ENCODE peak calls at places on chromosomes 5 and 9, in seven cellular contexts. L, Y, M, E, P, X and R are unnamed samples. For H3K27me3, the result is how much of the 10 kb centered on the place peaks cover.

GRCh38 chr9:98532574-98532973 is 176.2 kb downstream of the GABBR2 start:
- DNase-seq in L (no peak), Y (no peak), M (no peak), E (peak), P (peak), X (no peak), R (no peak)

GRCh38 chr9:126411948-126412284 is 85.3 kb downstream of the MVB12B start:
- DNase-seq in L (no peak), Y (no peak), M (no peak), E (no peak), P (no peak), X (no peak), R (no peak)

GRCh38 chr5:135434591-135435466 is 12.3 kb downstream of the DCANP1 start:
- DNase-seq in L (no peak), Y (no peak), M (no peak), E (peak), P (peak), X (no peak), R (no peak)

GRCh38 chr9:77457916-77458592 is 190.1 kb downstream of the GNA14 start:
- DNase-seq in L (peak), Y (peak), M (peak), E (peak), P (peak), X (peak), R (no peak)

GRCh38 chr9:79670269-79670961 is 98.7 kb downstream of the TLE4 start:
- DNase-seq in L (no peak), Y (no peak), M (no peak), E (peak), P (peak), X (no peak), R (no peak)

GRCh38 chr5:87754009-87754757 is 341.5 kb upstream of the CCNH start:
- DNase-seq in L (no peak), Y (no peak), M (no peak), E (no peak), P (no peak), X (no peak), R (no peak)

GRCh38 chr5:179803651-179804598 is 2.7 kb downstream of the MGAT4B start:
- DNase-seq in L (no peak), Y (no peak), M (peak), E (peak), P (peak), X (no peak), R (no peak)

GRCh38 chr5:153629027-153629426 is 138.6 kb downstream of the GRIA1 start:
- DNase-seq in L (no peak), Y (peak), M (peak), E (peak), P (peak), X (peak), R (peak)

GRCh38 chr5:80238778-80239679 is 16.8 kb downstream of the SERINC5 start:
- DNase-seq in L (no peak), Y (peak), M (no peak), E (peak), P (peak), X (peak), R (no peak)

GRCh38 chr5:40570408-40571129 is 109.1 kb upstream of the PTGER4 start:
- DNase-seq in L (no peak), Y (no peak), M (no peak), E (peak), P (peak), X (no peak), R (peak)

GRCh38 chr9:114303977-114304376 is 18.9 kb upstream of the ORM1 start:
- DNase-seq in L (no peak), Y (no peak), M (peak), E (no peak), P (no peak), X (no peak), R (no peak)

GRCh38 chr5:126624534-126624933 is 23.8 kb downstream of the PHAX start:
- DNase-seq in L (no peak), Y (no peak), M (no peak), E (peak), P (peak), X (no peak), R (peak)

GRCh38 chr5:14102666-14103065 is 40.5 kb upstream of the TRIO start:
- DNase-seq in L (no peak), Y (no peak), M (no peak), E (peak), P (no peak), X (no peak), R (no peak)

GRCh38 chr9:14341437-14342133 is 27.6 kb upstream of the NFIB start:
- DNase-seq in L (no peak), Y (no peak), M (no peak), E (no peak), P (no peak), X (no peak), R (no peak)

GRCh38 chr9:19230356-19231125 is at the start of gene DENND4C:
- DNase-seq in L (peak), Y (peak), M (peak), E (peak), P (peak), X (peak), R (peak)

GRCh38 chr9:109231593-109231992 is 64.5 kb upstream of the FRRS1L start:
- DNase-seq in L (no peak), Y (no peak), M (no peak), E (no peak), P (no peak), X (no peak), R (no peak)

GRCh38 chr9:109230277-109230676 is 63.2 kb upstream of the FRRS1L start:
- DNase-seq in L (no peak), Y (no peak), M (no peak), E (no peak), P (no peak), X (no peak), R (no peak)

GRCh38 chr9:109228093-109228642 is 61.1 kb upstream of the FRRS1L start:
- DNase-seq in L (no peak), Y (no peak), M (no peak), E (no peak), P (no peak), X (no peak), R (no peak)

GRCh38 chr9:109229682-109230081 is 62.6 kb upstream of the FRRS1L start:
- DNase-seq in L (no peak), Y (no peak), M (no peak), E (no peak), P (no peak), X (peak), R (no peak)

GRCh38 chr9:109232449-109232848 is 65.4 kb upstream of the FRRS1L start:
- DNase-seq in L (no peak), Y (no peak), M (no peak), E (peak), P (peak), X (no peak), R (no peak)
- H3K4me3 ChIP-seq in L (no peak), Y (no peak), M (no peak), E (peak), P (no peak), X (no peak), R (no peak)

DNA sequence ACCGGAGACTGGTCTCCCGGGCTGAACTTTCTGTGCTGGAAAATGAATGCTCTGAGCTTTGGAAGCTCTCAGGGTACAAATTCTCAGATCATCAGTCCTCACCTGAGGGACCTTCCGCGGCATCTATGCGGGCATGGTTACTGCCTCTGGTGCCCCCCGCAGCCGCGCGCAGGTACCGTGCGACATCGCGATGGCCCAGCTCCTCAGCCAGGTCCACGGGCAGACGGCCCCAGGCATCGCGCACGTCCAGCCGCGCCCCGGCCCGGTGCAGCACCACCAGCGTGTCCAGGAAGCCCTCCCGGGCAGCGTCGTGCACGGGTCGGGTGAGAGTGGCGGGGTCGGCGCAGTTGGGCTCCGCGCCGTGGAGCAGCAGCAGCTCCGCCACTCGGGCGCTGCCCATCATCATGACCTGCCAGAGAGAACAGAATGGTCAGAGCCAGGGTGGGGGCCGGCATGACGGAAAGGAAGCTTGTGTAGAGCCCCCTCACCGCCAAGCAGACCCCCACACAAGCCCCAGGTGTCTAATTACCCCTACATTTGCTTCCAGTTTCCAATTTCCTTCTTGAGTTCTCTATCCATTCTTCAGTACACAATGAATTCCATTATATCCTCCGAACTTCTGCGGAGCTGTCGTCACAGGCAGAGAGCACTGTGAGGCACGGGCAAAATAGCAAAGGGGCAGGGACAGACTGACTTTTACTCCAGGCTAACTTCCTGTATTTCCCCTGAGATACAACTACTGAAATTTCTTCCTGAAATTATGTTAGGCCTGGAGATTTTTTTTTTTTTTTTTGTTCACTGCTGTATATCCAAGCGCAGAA is 23.2 kb downstream of the CDKN2A start:
- DNase-seq in L (no peak), Y (no peak), M (peak), E (peak), P (no peak), X (no peak), R (no peak)
- H3K27me3 ChIP-seq in L (half or more), Y (half or more), M (half or more), E (half or more), P (half or more), X (half or more), R (half or more)

DNA sequence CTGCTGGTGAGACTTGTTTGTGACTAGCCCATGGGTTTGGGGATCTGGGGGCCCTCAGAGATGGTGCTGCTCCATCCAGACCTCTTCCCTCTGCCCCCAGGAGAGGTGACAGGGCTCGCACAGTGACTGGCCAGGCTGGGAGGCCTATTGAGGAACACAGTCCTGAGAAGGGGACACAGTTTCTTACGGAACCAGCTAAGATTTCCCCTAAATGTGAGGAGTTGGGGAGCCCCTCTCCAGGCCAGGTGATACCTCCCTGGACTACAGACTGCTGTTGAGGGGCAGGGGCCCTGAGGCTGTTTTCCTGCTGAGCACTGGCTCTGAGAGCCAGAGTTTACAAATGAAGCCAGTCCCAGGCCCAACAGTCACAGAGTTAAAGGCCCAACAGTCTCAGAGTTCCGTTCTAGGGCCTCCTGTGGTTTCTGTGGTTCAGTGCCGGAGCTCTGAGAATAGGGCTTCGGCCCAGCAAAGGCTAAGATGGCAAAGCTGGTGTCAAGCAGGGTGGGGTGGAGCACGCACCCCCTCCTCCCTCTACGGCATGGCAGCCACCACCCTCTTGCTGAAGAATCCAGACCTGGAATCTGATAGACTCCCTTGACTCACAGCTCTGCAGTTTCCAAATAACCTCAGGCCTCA is 1.1 kb upstream of the SEMA4D start:
- DNase-seq in L (no peak), Y (no peak), M (no peak), E (no peak), P (no peak), X (no peak), R (no peak)
- H3K4me3 ChIP-seq in L (peak), Y (no peak), M (no peak), E (no peak), P (no peak), X (no peak), R (no peak)

GRCh38 chr9:38343552-38343951 is 49.0 kb upstream of the ALDH1B1 start:
- DNase-seq in L (no peak), Y (no peak), M (no peak), E (no peak), P (no peak), X (no peak), R (no peak)

GRCh38 chr9:38343037-38343436 is 49.5 kb upstream of the ALDH1B1 start:
- DNase-seq in L (no peak), Y (no peak), M (no peak), E (no peak), P (no peak), X (no peak), R (no peak)

GRCh38 chr9:38342096-38342495 is 50.4 kb upstream of the ALDH1B1 start:
- DNase-seq in L (no peak), Y (no peak), M (no peak), E (peak), P (no peak), X (no peak), R (no peak)

GRCh38 chr9:38344566-38345324 is 47.8 kb upstream of the ALDH1B1 start:
- DNase-seq in L (no peak), Y (no peak), M (no peak), E (no peak), P (no peak), X (no peak), R (no peak)

DNA sequence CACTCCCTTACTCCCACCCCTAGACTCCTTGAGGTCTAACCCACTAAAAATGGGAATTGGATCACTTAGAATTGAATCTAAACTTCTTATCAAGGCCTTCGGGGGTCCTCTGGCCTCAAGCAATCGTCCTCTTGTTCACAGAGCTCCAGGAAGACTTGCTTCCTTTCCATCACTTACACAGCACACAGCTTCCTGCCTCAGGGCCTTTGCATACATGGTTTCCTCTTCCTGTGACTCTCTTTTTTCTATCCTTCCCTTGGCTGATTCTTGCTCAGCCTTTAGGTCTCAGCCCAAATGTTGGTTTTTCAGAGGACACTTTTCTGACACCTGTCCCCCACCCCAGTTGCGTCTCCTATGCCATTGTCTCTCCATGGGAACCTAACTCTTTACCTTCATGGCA is 50.0 kb upstream of the ALDH1B1 start:
- DNase-seq in L (no peak), Y (no peak), M (no peak), E (no peak), P (no peak), X (no peak), R (no peak)
- H3K27me3 ChIP-seq in L (under half), Y (under half), M (under half), E (under half), P (under half), X (under half), R (under half)

GRCh38 chr9:97475079-97475478 is 26.4 kb upstream of the TMOD1 start:
- DNase-seq in L (no peak), Y (no peak), M (peak), E (peak), P (peak), X (no peak), R (peak)
- H3K4me3 ChIP-seq in L (no peak), Y (no peak), M (no peak), E (no peak), P (no peak), X (no peak), R (no peak)

GRCh38 chr5:90551376-90551775 is 7.2 kb upstream of the ADGRV1 start:
- DNase-seq in L (no peak), Y (no peak), M (no peak), E (no peak), P (no peak), X (no peak), R (no peak)

GRCh38 chr5:90554358-90555006 is 4.1 kb upstream of the ADGRV1 start:
- DNase-seq in L (no peak), Y (no peak), M (no peak), E (no peak), P (no peak), X (no peak), R (no peak)

GRCh38 chr5:90550963-90551362 is 7.6 kb upstream of the ADGRV1 start:
- DNase-seq in L (no peak), Y (no peak), M (no peak), E (no peak), P (no peak), X (no peak), R (no peak)

GRCh38 chr5:90555666-90556065 is 2.9 kb upstream of the ADGRV1 start:
- DNase-seq in L (no peak), Y (no peak), M (no peak), E (no peak), P (no peak), X (no peak), R (no peak)

GRCh38 chr5:90553711-90554110 is 4.9 kb upstream of the ADGRV1 start:
- DNase-seq in L (no peak), Y (no peak), M (no peak), E (no peak), P (no peak), X (no peak), R (no peak)
- H3K27me3 ChIP-seq in L (under half), Y (half or more), M (under half), E (under half), P (under half), X (under half), R (under half)

GRCh38 chr9:135341612-135342169 is 137.9 kb upstream of the PPP1R26 start:
- DNase-seq in L (no peak), Y (no peak), M (no peak), E (no peak), P (no peak), X (no peak), R (no peak)

GRCh38 chr9:135340143-135340655 is 139.4 kb upstream of the PPP1R26 start:
- DNase-seq in L (no peak), Y (no peak), M (no peak), E (no peak), P (no peak), X (no peak), R (no peak)

GRCh38 chr9:135340726-135341475 is 138.7 kb upstream of the PPP1R26 start:
- DNase-seq in L (no peak), Y (no peak), M (no peak), E (no peak), P (no peak), X (no peak), R (no peak)

GRCh38 chr9:135338546-135338945 is 141.0 kb upstream of the PPP1R26 start:
- DNase-seq in L (no peak), Y (no peak), M (no peak), E (no peak), P (no peak), X (no peak), R (no peak)

DNA sequence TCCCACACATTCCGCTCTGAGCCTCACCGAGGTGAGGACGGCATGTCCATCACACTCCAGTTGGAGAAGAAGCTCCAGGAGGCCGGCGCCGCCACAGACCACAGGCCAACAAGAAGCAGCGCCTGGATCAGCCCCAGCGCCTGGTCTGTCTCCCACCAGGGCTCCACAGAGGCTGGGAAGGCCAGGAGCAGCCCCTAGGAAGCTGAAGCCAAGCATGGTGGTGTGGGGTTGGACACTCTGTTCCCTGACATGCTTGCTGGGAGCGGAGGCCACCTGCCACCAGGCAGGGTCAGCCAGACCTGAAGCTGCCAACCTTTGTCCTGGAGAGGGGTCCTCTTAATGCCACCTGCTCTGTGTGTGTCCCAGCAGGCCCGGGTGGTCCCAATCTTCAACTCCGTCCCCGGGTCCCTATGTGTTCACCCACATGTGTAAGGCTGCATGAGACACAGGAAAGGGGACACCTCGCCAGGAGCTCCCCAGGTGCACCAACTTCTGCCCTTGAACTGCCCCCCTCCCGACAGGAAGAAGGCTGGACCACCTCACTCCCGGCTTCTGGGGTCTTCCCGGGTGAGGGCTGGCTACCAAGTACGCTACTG is 140.1 kb upstream of the PPP1R26 start:
- DNase-seq in L (no peak), Y (no peak), M (no peak), E (no peak), P (no peak), X (no peak), R (no peak)
- H3K4me3 ChIP-seq in L (no peak), Y (no peak), M (no peak), E (no peak), P (no peak), X (no peak), R (no peak)

GRCh38 chr9:93945400-93946337 is 9.5 kb downstream of the BARX1 start:
- DNase-seq in L (no peak), Y (no peak), M (peak), E (peak), P (no peak), X (no peak), R (no peak)

GRCh38 chr9:93940951-93941350 is 14.2 kb downstream of the BARX1 start:
- DNase-seq in L (no peak), Y (no peak), M (no peak), E (no peak), P (no peak), X (no peak), R (no peak)

GRCh38 chr9:93942176-93942575 is 13.0 kb downstream of the BARX1 start:
- DNase-seq in L (no peak), Y (no peak), M (no peak), E (no peak), P (no peak), X (no peak), R (no peak)

GRCh38 chr9:93944011-93944410 is 11.1 kb downstream of the BARX1 start:
- DNase-seq in L (no peak), Y (no peak), M (no peak), E (no peak), P (no peak), X (no peak), R (no peak)

GRCh38 chr9:93941493-93941892 is 13.7 kb downstream of the BARX1 start:
- DNase-seq in L (no peak), Y (no peak), M (no peak), E (no peak), P (no peak), X (no peak), R (no peak)
- H3K27me3 ChIP-seq in L (under half), Y (half or more), M (half or more), E (under half), P (half or more), X (under half), R (under half)

GRCh38 chr5:7849531-7850240 is 1.2 kb downstream of the CFAP90 start:
- DNase-seq in L (no peak), Y (no peak), M (peak), E (peak), P (no peak), X (peak), R (no peak)

GRCh38 chr5:7851617-7852289 is 820 bp upstream of the CFAP90 start:
- DNase-seq in L (no peak), Y (no peak), M (no peak), E (no peak), P (no peak), X (no peak), R (no peak)

GRCh38 chr5:7850533-7851239 is at the start of gene CFAP90:
- DNase-seq in L (no peak), Y (peak), M (peak), E (peak), P (peak), X (peak), R (no peak)

GRCh38 chr5:7851240-7851592 is 283 bp upstream of the CFAP90 start:
- DNase-seq in L (no peak), Y (no peak), M (no peak), E (no peak), P (no peak), X (no peak), R (no peak)

GRCh38 chr5:7850241-7850532 is 746 bp downstream of the CFAP90 start:
- DNase-seq in L (no peak), Y (no peak), M (peak), E (no peak), P (no peak), X (no peak), R (no peak)
- H3K4me3 ChIP-seq in L (peak), Y (peak), M (peak), E (no peak), P (peak), X (peak), R (peak)